ENCODE peak calls at places on chromosomes 1 and 21, in four cellular contexts. F is tibial artery; K is CD8-positive, alpha-beta T cell; J is sigmoid colon. X is an unnamed sample.

GRCh38 chr1:8817413-8818324 is at the start of gene RERE:
- DNase-seq in F (peak; percentile 97), K (peak; percentile 97), J (peak; percentile 97), X (peak; percentile 96)

GRCh38 chr1:58929667-58930325 is 145.9 kb upstream of the JUN start:
- DNase-seq in F (no peak), K (no peak), J (no peak), X (no peak)

GRCh38 chr1:118692143-118692542 is 296.0 kb downstream of the TBX15 start:
- DNase-seq in F (no peak), K (no peak), J (no peak), X (no peak)

GRCh38 chr1:198018529-198018928 is 101.4 kb downstream of the LHX9 start:
- DNase-seq in F (no peak), K (no peak), J (no peak), X (no peak)

GRCh38 chr1:17002524-17002902 is 9.2 kb downstream of the ATP13A2 start:
- DNase-seq in F (no peak), K (no peak), J (no peak), X (no peak)

GRCh38 chr1:207870279-207871031 is 40.5 kb downstream of the CD34 start:
- DNase-seq in F (no peak), K (no peak), J (no peak), X (no peak)

GRCh38 chr1:9399510-9400424 is 107.1 kb downstream of the SPSB1 start:
- DNase-seq in F (peak; percentile 82), K (no peak), J (peak; percentile 81), X (no peak)

GRCh38 chr1:184664042-184664659 is 90.5 kb downstream of the EDEM3 start:
- DNase-seq in F (peak; percentile 82), K (no peak), J (peak; percentile 92), X (peak; percentile 77)

GRCh38 chr1:220775238-220775853 is 11.4 kb upstream of the MTARC1 start:
- DNase-seq in F (no peak), K (peak; percentile 10), J (no peak), X (peak; percentile 59)

GRCh38 chr1:82090104-82090503 is 289.4 kb downstream of the ADGRL2 start:
- DNase-seq in F (no peak), K (no peak), J (no peak), X (no peak)

GRCh38 chr1:18100493-18101063 is 7.0 kb upstream of the IGSF21 start:
- DNase-seq in F (peak; percentile 85), K (peak; percentile 5), J (peak; percentile 72), X (peak; percentile 71)

GRCh38 chr1:246176126-246177024 is 330.7 kb downstream of the SMYD3 start:
- DNase-seq in F (no peak), K (no peak), J (no peak), X (no peak)

GRCh38 chr1:223331929-223332328 is 32.0 kb downstream of the SUSD4 start:
- DNase-seq in F (no peak), K (no peak), J (no peak), X (no peak)

GRCh38 chr1:212975607-212975918 is 25.2 kb downstream of the VASH2 start:
- DNase-seq in F (no peak), K (no peak), J (no peak), X (no peak)

GRCh38 chr21:38965910-38966504 is 160.3 kb downstream of the ETS2 start:
- DNase-seq in F (no peak), K (no peak), J (no peak), X (peak; percentile 12)

GRCh38 chr1:155070392-155070700 is 6.8 kb downstream of the EFNA4 start:
- DNase-seq in F (no peak), K (no peak), J (no peak), X (no peak)

GRCh38 chr1:204894031-204894430 is 23.4 kb downstream of the NFASC start:
- DNase-seq in F (no peak), K (no peak), J (no peak), X (no peak)

GRCh38 chr1:111505641-111506119 is 2.2 kb upstream of the ADORA3 start:
- DNase-seq in F (no peak), K (no peak), J (no peak), X (no peak)

GRCh38 chr1:197620660-197621273 is 154.5 kb downstream of the DENND1B start:
- DNase-seq in F (no peak), K (no peak), J (no peak), X (no peak)

GRCh38 chr1:10803971-10804820 is 7.8 kb upstream of the CASZ1 start:
- DNase-seq in F (no peak), K (no peak), J (no peak), X (no peak)

GRCh38 chr1:27395441-27396195 is 3.2 kb downstream of the GPR3 start:
- DNase-seq in F (peak; percentile 81), K (peak; percentile 69), J (peak; percentile 87), X (peak; percentile 74)

GRCh38 chr1:230636575-230637163 is 5.6 kb upstream of the COG2 start:
- DNase-seq in F (no peak), K (no peak), J (no peak), X (no peak)

GRCh38 chr1:87335175-87335992 is 6.7 kb downstream of the LMO4 start:
- DNase-seq in F (peak; percentile 83), K (peak; percentile 48), J (peak; percentile 81), X (peak; percentile 42)

GRCh38 chr1:115459161-115459560 is 121.1 kb upstream of the NGF start:
- DNase-seq in F (no peak), K (no peak), J (no peak), X (no peak)

GRCh38 chr1:91792393-91793032 is 93.4 kb downstream of the TGFBR3 start:
- DNase-seq in F (no peak), K (no peak), J (no peak), X (no peak)

GRCh38 chr1:115069626-115070308 is 19.5 kb downstream of the TSPAN2 start:
- DNase-seq in F (no peak), K (no peak), J (no peak), X (no peak)

GRCh38 chr21:34526618-34527290 is 14.7 kb upstream of the KCNE1 start:
- DNase-seq in F (peak; percentile 83), K (no peak), J (peak; percentile 92), X (peak; percentile 18)

GRCh38 chr21:42309753-42310213 is 5.4 kb downstream of the TFF3 start:
- DNase-seq in F (no peak), K (peak; percentile 63), J (peak; percentile 74), X (peak; percentile 80)

GRCh38 chr1:10672376-10673050 is 123.9 kb downstream of the CASZ1 start:
- DNase-seq in F (no peak), K (no peak), J (no peak), X (no peak)

GRCh38 chr1:8423134-8423701 is 105.3 kb downstream of the SLC45A1 start:
- DNase-seq in F (peak; percentile 73), K (no peak), J (peak; percentile 73), X (no peak)

GRCh38 chr1:39106949-39107740 is 81.0 kb downstream of the NDUFS5 start:
- DNase-seq in F (no peak), K (no peak), J (no peak), X (no peak)

GRCh38 chr1:157994081-157994581 is 686 bp downstream of the KIRREL1 start:
- DNase-seq in F (no peak), K (no peak), J (peak; percentile 78), X (no peak)
- TF ChIP-seq CTCF in F (no peak), K (no peak), J (no peak), X (peak; percentile 21)

DNA sequence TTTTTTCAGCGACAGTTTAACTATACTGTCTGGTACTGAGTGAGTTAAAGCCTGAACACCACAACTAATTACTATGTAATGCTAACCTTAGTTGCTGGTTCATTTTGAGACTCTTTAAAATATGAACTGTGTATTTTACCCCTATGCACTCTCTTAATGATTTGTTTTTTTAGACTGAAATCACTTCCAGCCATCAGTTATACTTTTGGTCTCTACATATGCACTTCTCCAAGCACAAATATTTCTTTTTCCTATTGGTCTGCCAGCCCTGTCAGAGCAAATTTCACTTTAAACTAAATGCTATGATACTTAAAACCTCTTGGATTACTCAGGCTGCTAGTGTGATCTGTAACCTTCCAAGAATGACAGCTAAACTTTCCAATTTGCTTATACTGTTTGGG is 38.1 kb upstream of the SCYL3 start:
- DNase-seq in F (no peak), K (no peak), J (no peak), X (no peak)
- TF ChIP-seq CTCF in F (no peak), K (no peak), J (no peak), X (no peak)

GRCh38 chr1:95232646-95233320 is 1.2 kb upstream of the RWDD3 start:
- DNase-seq in F (no peak), K (no peak), J (no peak), X (no peak)

GRCh38 chr1:95230768-95231191 is 3.2 kb upstream of the RWDD3 start:
- DNase-seq in F (no peak), K (no peak), J (no peak), X (no peak)

GRCh38 chr1:95233321-95233736 is 681 bp upstream of the RWDD3 start:
- DNase-seq in F (peak; percentile 69), K (no peak), J (peak; percentile 65), X (no peak)

GRCh38 chr1:95236784-95237575 is 3.0 kb downstream of the RWDD3 start:
- DNase-seq in F (no peak), K (no peak), J (no peak), X (no peak)

DNA sequence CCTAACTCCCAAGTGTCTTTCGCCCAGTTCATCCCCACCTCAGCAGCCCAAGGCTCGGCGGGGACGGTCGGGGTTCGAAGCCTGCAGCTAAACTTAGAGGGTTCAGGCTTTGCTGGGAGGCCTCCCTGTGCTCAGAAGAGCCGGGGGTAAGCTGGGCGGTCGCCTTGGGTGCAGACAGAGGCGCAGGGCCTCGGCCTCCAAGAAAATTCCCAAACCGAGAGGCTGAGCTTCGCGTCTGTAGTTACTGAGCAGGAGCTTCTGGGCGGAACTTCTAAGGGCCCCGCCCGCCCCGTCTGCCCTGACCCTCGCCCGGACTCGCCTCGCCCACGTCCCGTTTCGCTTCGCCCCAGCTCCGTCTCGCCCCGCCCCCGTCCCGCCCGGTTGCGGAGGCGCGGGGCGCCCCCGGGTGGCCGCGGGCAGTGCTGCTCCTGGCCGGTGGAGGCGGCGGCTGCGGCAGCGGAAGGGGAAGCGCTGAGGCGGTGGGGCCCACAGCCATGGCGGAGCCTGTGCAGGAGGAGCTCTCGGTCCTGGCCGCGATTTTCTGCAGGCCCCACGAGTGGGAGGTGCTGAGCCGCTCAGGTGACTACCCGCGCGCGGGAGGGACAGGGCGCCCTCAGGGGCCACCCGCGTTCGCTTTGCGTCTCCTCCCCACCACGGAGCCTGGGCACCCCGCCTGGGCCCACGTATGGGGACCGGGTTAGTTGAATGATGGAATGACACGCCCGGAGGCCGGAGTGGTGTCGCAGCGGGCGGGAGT is at the start of gene RWDD3:
- DNase-seq in F (peak; percentile 97), K (peak; percentile 93), J (peak; percentile 97), X (peak; percentile 92)
- TF ChIP-seq CTCF in F (peak; percentile 88), K (peak; percentile 79), J (peak; percentile 46), X (peak; percentile 90)

GRCh38 chr1:24369801-24370200 is 43.8 kb downstream of the STPG1 start:
- DNase-seq in F (no peak), K (no peak), J (no peak), X (no peak)

GRCh38 chr1:24373044-24373443 is 40.5 kb downstream of the STPG1 start:
- DNase-seq in F (no peak), K (no peak), J (no peak), X (no peak)

GRCh38 chr1:24374891-24375786 is 38.4 kb downstream of the STPG1 start:
- DNase-seq in F (no peak), K (no peak), J (no peak), X (no peak)

GRCh38 chr1:24369199-24369598 is 44.4 kb downstream of the STPG1 start:
- DNase-seq in F (peak; percentile 85), K (no peak), J (peak; percentile 72), X (no peak)

GRCh38 chr1:24373710-24374109 is 39.9 kb downstream of the STPG1 start:
- DNase-seq in F (no peak), K (no peak), J (no peak), X (no peak)
- TF ChIP-seq CTCF in F (no peak), K (no peak), J (no peak), X (no peak)

X was measured in neural crest cell.